ENCODE peak calls at places on chromosome 21, in four cellular contexts. I is mucosa of gallbladder, C is SHP77, S is AG04450. Z is an unnamed sample.

GRCh38 chr21:30882907-30883597 is 1.7 kb upstream of the KRTAP11-1 start:
- DNase-seq in C (no peak), I (no peak), S (no peak), Z (no peak)

GRCh38 chr21:35801388-35801787 is 258.9 kb downstream of the SETD4 start:
- DNase-seq in C (no peak), I (no peak), S (no peak), Z (no peak)

GRCh38 chr21:30555095-30555494 is 6.0 kb downstream of the KRTAP19-7 start:
- DNase-seq in I (no peak), S (no peak), C (no peak), Z (no peak)

GRCh38 chr21:37909936-37910335 is 6.3 kb downstream of the KCNJ6 start:
- DNase-seq in C (no peak), S (no peak), I (no peak), Z (no peak)

GRCh38 chr21:35609263-35609662 is 451.1 kb downstream of the SETD4 start:
- DNase-seq in C (no peak), S (no peak), I (no peak), Z (no peak)

GRCh38 chr21:30126575-30126974 is 40.0 kb downstream of the CLDN17 start:
- DNase-seq in I (no peak), C (no peak), S (no peak), Z (no peak)

GRCh38 chr21:17819114-17819877 is at the start of gene C21orf91:
- DNase-seq in S (peak), I (peak), C (no peak), Z (peak)

GRCh38 chr21:16837319-16837718 is 675.5 kb upstream of the CXADR start:
- DNase-seq in S (no peak), C (no peak), I (no peak), Z (no peak)

GRCh38 chr21:40689241-40689640 is 157.7 kb downstream of the DSCAM start:
- DNase-seq in C (no peak), S (no peak), I (no peak), Z (no peak)

GRCh38 chr21:46000182-46000730 is 18.7 kb downstream of the COL6A1 start:
- DNase-seq in C (no peak), I (no peak), S (no peak), Z (no peak)

GRCh38 chr21:16192900-16193299 is 463.1 kb downstream of the USP25 start:
- DNase-seq in C (no peak), S (no peak), I (no peak), Z (no peak)

GRCh38 chr21:31660134-31660565 is 657 bp downstream of the SOD1 start:
- DNase-seq in S (no peak), C (peak), I (peak), Z (no peak)

GRCh38 chr21:37266515-37267221 is 466 bp downstream of the VPS26C start:
- DNase-seq in I (no peak), C (peak), S (no peak), Z (no peak)

GRCh38 chr21:42746593-42747266 is 93.3 kb downstream of the PDE9A start:
- DNase-seq in I (no peak), C (no peak), S (no peak), Z (no peak)

GRCh38 chr21:35508389-35508888 is 459.3 kb upstream of the RUNX1 start:
- DNase-seq in I (peak), C (no peak), S (peak), Z (peak)

GRCh38 chr21:30714436-30714835 is 4.1 kb downstream of the KRTAP21-3 start:
- DNase-seq in I (no peak), S (no peak), C (no peak), Z (no peak)

GRCh38 chr21:27291006-27291405 is 324.1 kb upstream of the ADAMTS5 start:
- DNase-seq in S (no peak), C (no peak), I (no peak), Z (no peak)

GRCh38 chr21:46646541-46647154 is 11.2 kb downstream of the PRMT2 start:
- DNase-seq in I (no peak), S (no peak), C (no peak), Z (no peak)

GRCh38 chr21:33441489-33442477 is 38.0 kb downstream of the TMEM50B start:
- DNase-seq in S (peak), I (no peak), C (peak), Z (no peak)

GRCh38 chr21:41947596-41948403 is 6.0 kb downstream of the C2CD2 start:
- DNase-seq in C (no peak), I (no peak), S (no peak), Z (no peak)

GRCh38 chr21:15560383-15561056 is 169.3 kb upstream of the USP25 start:
- DNase-seq in I (no peak), C (no peak), S (no peak), Z (no peak)

GRCh38 chr21:39502631-39503030 is 50.9 kb downstream of the SH3BGR start:
- DNase-seq in I (no peak), C (no peak), S (no peak), Z (no peak)

GRCh38 chr21:17391811-17392340 is 121.0 kb upstream of the CXADR start:
- DNase-seq in I (no peak), C (no peak), S (no peak), Z (no peak)

GRCh38 chr21:22352088-22352487 is 1353.9 kb downstream of the NCAM2 start:
- DNase-seq in C (no peak), S (no peak), I (no peak), Z (no peak)

GRCh38 chr21:39048064-39048463 is 135.2 kb downstream of the PSMG1 start:
- DNase-seq in C (no peak), S (no peak), I (no peak), Z (no peak)

GRCh38 chr21:25054689-25055088 is 552.6 kb downstream of the MRPL39 start:
- DNase-seq in I (no peak), C (no peak), S (no peak), Z (no peak)

GRCh38 chr21:27813750-27814149 is 846.9 kb upstream of the ADAMTS5 start:
- DNase-seq in I (no peak), C (no peak), S (no peak), Z (no peak)

GRCh38 chr21:38806153-38806941 is 618 bp downstream of the ETS2 start:
- DNase-seq in C (no peak), S (no peak), I (no peak), Z (peak)

GRCh38 chr21:31180256-31181088 is 142.2 kb upstream of the KRTAP19-8 start:
- DNase-seq in C (peak), S (no peak), I (no peak), Z (no peak)

GRCh38 chr21:39121600-39122355 is 61.5 kb downstream of the PSMG1 start:
- DNase-seq in C (no peak), S (no peak), I (no peak), Z (no peak)

GRCh38 chr21:43803558-43804300 is 14.4 kb downstream of the RRP1 start:
- DNase-seq in C (no peak), S (no peak), I (no peak), Z (no peak)

GRCh38 chr21:44831227-44831626 is 13.4 kb upstream of the SUMO3 start:
- DNase-seq in S (no peak), C (no peak), I (no peak), Z (no peak)

GRCh38 chr21:14900058-14900457 is 164.7 kb downstream of the NRIP1 start:
- DNase-seq in S (no peak), C (no peak), I (no peak), Z (no peak)